ENCODE peak calls at places on chromosomes 5 and 9, in five cellular contexts. K, G, Z, R and T are unnamed samples. For H3K4me1, the result is how much of the 10 kb centered on the place peaks cover.

GRCh38 chr5:35856186-35857003 is at the start of gene IL7R:
- DNase-seq in R (peak), Z (no peak), G (peak), K (no peak), T (no peak)

GRCh38 chr5:41368158-41368557 is 142.2 kb downstream of the PLCXD3 start:
- DNase-seq in R (no peak), G (peak), K (no peak), Z (no peak), T (no peak)

GRCh38 chr5:144072518-144072927 is 97.9 kb downstream of the YIPF5 start:
- DNase-seq in K (no peak), G (peak), Z (no peak), R (no peak), T (no peak)

GRCh38 chr9:4038182-4038723 is 261.6 kb downstream of the GLIS3 start:
- DNase-seq in Z (no peak), G (peak), K (no peak), R (no peak), T (no peak)

GRCh38 chr5:181190711-181191525 is 14.1 kb downstream of the TRIM7 start:
- DNase-seq in Z (peak), G (peak), K (no peak), R (peak), T (peak)

GRCh38 chr5:130773813-130774212 is 391.2 kb downstream of the HINT1 start:
- DNase-seq in Z (no peak), R (no peak), G (no peak), K (no peak), T (no peak)

GRCh38 chr5:106174903-106175302 is 1495.8 kb downstream of the EFNA5 start:
- DNase-seq in R (no peak), Z (no peak), K (no peak), G (no peak), T (no peak)

GRCh38 chr5:54860321-54860720 is 125.1 kb downstream of the ESM1 start:
- DNase-seq in Z (no peak), R (no peak), G (no peak), K (no peak), T (no peak)

GRCh38 chr5:101143526-101143925 is 240.4 kb upstream of the ST8SIA4 start:
- DNase-seq in Z (no peak), K (no peak), R (no peak), G (no peak), T (no peak)

GRCh38 chr9:124574944-124575343 is 67.7 kb upstream of the NR5A1 start:
- DNase-seq in R (no peak), Z (no peak), K (no peak), G (peak), T (no peak)

GRCh38 chr5:82405166-82405565 is 127.0 kb upstream of the RPS23 start:
- DNase-seq in Z (no peak), G (peak), K (no peak), R (no peak), T (no peak)

GRCh38 chr5:172874647-172875371 is 40.8 kb downstream of the ERGIC1 start:
- DNase-seq in Z (no peak), G (no peak), K (no peak), R (no peak), T (no peak)

GRCh38 chr9:132946624-132947295 is 2.3 kb upstream of the TSC1 start:
- DNase-seq in Z (no peak), K (no peak), R (no peak), G (peak), T (no peak)

GRCh38 chr9:131809941-131810344 is 70.1 kb upstream of the RAPGEF1 start:
- DNase-seq in Z (no peak), G (peak), K (no peak), R (no peak), T (no peak)

GRCh38 chr5:980001-980588 is 28.5 kb upstream of the NKD2 start:
- DNase-seq in K (no peak), Z (peak), G (no peak), R (no peak), T (no peak)

GRCh38 chr9:84154320-84154719 is 173.7 kb downstream of the RMI1 start:
- DNase-seq in G (peak), R (no peak), K (no peak), Z (no peak), T (no peak)

GRCh38 chr9:38371495-38371894 is 21.0 kb upstream of the ALDH1B1 start:
- DNase-seq in Z (no peak), R (peak), G (peak), K (no peak), T (peak)

GRCh38 chr5:17785774-17786173 is 151.5 kb downstream of the TAF11L14 start:
- DNase-seq in K (no peak), Z (no peak), G (no peak), R (no peak), T (no peak)

GRCh38 chr9:76654051-76654461 is 110.2 kb upstream of the PCA3 start:
- DNase-seq in G (no peak), K (no peak), R (no peak), Z (no peak), T (no peak)

GRCh38 chr5:78486223-78486622 is 125.8 kb downstream of the SCAMP1 start:
- DNase-seq in Z (no peak), G (no peak), K (no peak), R (no peak), T (no peak)

GRCh38 chr5:78482948-78483347 is 122.5 kb downstream of the SCAMP1 start:
- DNase-seq in G (no peak), K (no peak), Z (no peak), R (no peak), T (no peak)

GRCh38 chr5:78483809-78484521 is 123.5 kb downstream of the SCAMP1 start:
- DNase-seq in Z (no peak), K (no peak), R (peak), G (peak), T (no peak)
- H3K4me1 ChIP-seq in Z (half or more), K (under half), R (under half), G (under half), T (under half)

GRCh38 chr9:26263451-26263850 is 585.2 kb upstream of the TUSC1 start:
- DNase-seq in R (no peak), G (no peak), K (no peak), Z (no peak), T (no peak)

GRCh38 chr9:26264709-26265601 is 586.7 kb upstream of the TUSC1 start:
- DNase-seq in Z (no peak), R (no peak), G (peak), K (no peak), T (no peak)

GRCh38 chr9:26261503-26262330 is 583.5 kb upstream of the TUSC1 start:
- DNase-seq in G (peak), K (no peak), Z (no peak), R (no peak), T (no peak)

GRCh38 chr9:26262431-26262830 is 584.2 kb upstream of the TUSC1 start:
- DNase-seq in K (no peak), Z (no peak), G (peak), R (no peak), T (no peak)

GRCh38 chr9:26260238-26260637 is 582.0 kb upstream of the TUSC1 start:
- DNase-seq in K (no peak), R (no peak), Z (no peak), G (peak), T (no peak)
- H3K4me1 ChIP-seq in K (under half), R (under half), Z (under half), G (under half), T (under half)

GRCh38 chr5:135954899-135955298 is at the start of gene LECT2:
- DNase-seq in R (no peak), G (no peak), Z (no peak), K (no peak), T (no peak)
- H3K4me1 ChIP-seq in R (under half), G (under half), Z (under half), K (under half), T (under half)

DNA sequence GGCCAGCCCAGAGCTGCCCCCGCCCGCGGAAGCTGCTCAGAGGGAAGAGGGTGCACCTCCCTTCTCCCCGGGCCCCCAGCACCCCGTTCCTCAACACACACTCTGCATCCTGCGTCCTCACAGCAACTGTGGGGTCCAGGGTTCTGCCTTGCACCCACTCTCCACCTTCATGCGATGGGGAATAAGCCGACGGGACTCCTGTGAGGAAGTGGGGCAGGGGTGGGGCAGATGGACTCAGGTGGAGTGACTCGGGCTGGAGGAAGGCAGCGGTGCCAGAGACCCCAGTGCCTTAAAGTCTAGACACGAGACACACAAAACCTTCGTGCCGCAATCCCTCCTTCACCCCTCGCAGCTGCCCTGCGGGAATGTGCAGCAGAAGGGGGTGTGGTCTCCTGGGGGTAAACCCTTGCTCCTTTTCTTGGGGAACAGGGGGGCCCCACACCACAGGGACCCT is 8.6 kb downstream of the BRD3 start:
- DNase-seq in Z (no peak), G (no peak), K (no peak), R (no peak), T (no peak)
- H3K4me1 ChIP-seq in Z (half or more), G (under half), K (under half), R (under half), T (under half)

DNA sequence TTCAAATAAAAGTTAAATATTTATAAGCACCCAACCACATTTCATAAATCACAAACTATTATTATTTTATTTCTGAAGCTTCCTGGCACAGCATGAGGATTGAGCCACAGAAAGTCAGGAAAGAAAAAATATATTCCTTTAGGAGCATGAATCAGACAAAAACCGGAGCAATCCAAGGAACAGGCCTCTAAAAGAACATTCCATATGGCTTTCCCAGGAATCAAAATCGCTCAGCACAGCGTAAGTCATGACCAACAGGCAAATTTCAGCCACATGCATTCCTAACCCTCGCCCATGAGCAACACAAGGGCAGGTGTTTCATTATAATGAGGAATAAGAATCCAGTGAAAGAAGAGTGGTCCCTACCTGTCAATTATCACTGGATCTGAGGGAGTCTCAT is 26.7 kb downstream of the EBF1 start:
- DNase-seq in K (no peak), G (peak), R (no peak), Z (no peak), T (no peak)
- H3K4me1 ChIP-seq in K (under half), G (under half), R (under half), Z (under half), T (under half)

GRCh38 chr5:10501554-10502075 is 59.9 kb downstream of the ROPN1L start:
- DNase-seq in R (no peak), G (peak), Z (no peak), K (no peak), T (no peak)

GRCh38 chr5:10503321-10503720 is 60.5 kb upstream of the ANKRD33B start:
- DNase-seq in Z (no peak), K (no peak), G (no peak), R (no peak), T (no peak)

GRCh38 chr5:10502130-10502529 is 60.5 kb downstream of the ROPN1L start:
- DNase-seq in R (no peak), Z (no peak), K (no peak), G (no peak), T (no peak)

GRCh38 chr5:10503997-10504761 is 59.7 kb upstream of the ANKRD33B start:
- DNase-seq in Z (no peak), G (peak), K (no peak), R (no peak), T (no peak)

GRCh38 chr5:10502578-10502977 is 60.9 kb downstream of the ROPN1L start:
- DNase-seq in K (no peak), Z (no peak), G (no peak), R (no peak), T (no peak)
- H3K4me1 ChIP-seq in K (under half), Z (under half), G (under half), R (under half), T (under half)

GRCh38 chr5:157303667-157304327 is 37.9 kb downstream of the CYFIP2 start:
- DNase-seq in G (no peak), K (no peak), Z (no peak), R (peak), T (no peak)

GRCh38 chr5:157309796-157310195 is 43.9 kb downstream of the CYFIP2 start:
- DNase-seq in G (no peak), R (no peak), Z (no peak), K (no peak), T (no peak)

GRCh38 chr5:157306092-157306491 is 40.2 kb downstream of the CYFIP2 start:
- DNase-seq in R (no peak), Z (no peak), K (no peak), G (no peak), T (no peak)

GRCh38 chr5:157308826-157309465 is 43.0 kb downstream of the CYFIP2 start:
- DNase-seq in G (no peak), K (no peak), R (peak), Z (no peak), T (no peak)

DNA sequence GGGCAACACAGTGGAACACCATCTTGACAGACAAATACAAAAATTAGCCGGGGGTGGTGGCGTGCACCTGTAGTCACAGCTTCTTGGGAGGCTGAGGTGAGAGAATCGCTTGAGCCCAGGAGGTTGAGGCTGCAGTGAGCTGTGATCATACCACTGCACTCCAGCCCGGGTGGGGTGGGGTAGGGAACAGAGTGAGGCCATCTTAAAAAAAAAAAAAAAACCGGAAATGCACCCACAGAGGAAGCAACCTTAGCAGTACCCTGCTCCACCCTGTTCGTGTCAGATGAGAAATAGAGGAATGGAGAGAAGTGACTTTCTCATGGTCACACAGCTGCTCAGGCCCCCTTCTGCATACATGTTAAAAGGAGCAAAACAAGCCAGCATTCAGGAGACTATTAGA is 40.8 kb downstream of the CYFIP2 start:
- DNase-seq in K (no peak), Z (no peak), R (peak), G (no peak), T (no peak)
- H3K4me1 ChIP-seq in K (under half), Z (under half), R (under half), G (under half), T (under half)

GRCh38 chr9:109781541-109782197 is 1.7 kb downstream of the PALM2AKAP2 start:
- DNase-seq in K (no peak), R (no peak), G (peak), Z (no peak), T (peak)

GRCh38 chr9:109779711-109780452 is at the start of gene PALM2AKAP2:
- DNase-seq in K (peak), R (no peak), Z (peak), G (peak), T (no peak)

GRCh38 chr9:109776391-109776790 is 3.6 kb upstream of the PALM2AKAP2 start:
- DNase-seq in Z (no peak), R (no peak), K (no peak), G (no peak), T (no peak)

GRCh38 chr9:109781086-109781485 is 1.1 kb downstream of the PALM2AKAP2 start:
- DNase-seq in G (peak), K (no peak), Z (no peak), R (no peak), T (no peak)

GRCh38 chr9:109780453-109781033 is 545 bp downstream of the PALM2AKAP2 start:
- DNase-seq in R (no peak), K (no peak), Z (no peak), G (peak), T (peak)
- H3K4me1 ChIP-seq in R (under half), K (under half), Z (under half), G (under half), T (under half)

GRCh38 chr5:166428264-166428663 is 1863.2 kb upstream of the WWC1 start:
- DNase-seq in G (no peak), K (no peak), Z (no peak), R (no peak), T (no peak)
- H3K4me1 ChIP-seq in G (under half), K (under half), Z (under half), R (under half), T (under half)